ENCODE peak calls at places on chromosomes 13 and 19, in five cellular contexts. H is pancreas, I is AG04450, E is endothelial cell of umbilical vein, S is transverse colon. X is an unnamed sample.
A peak's percentile ranks its signal among the peaks of the same experiment; 100 is the strongest.

GRCh38 chr19:35975608-35976214 is 19.3 kb upstream of the SDHAF1 start:
- DNase-seq in H (no peak), I (no peak), E (peak; percentile 13), S (no peak), X (no peak)

GRCh38 chr13:107339209-107339608 is 771.3 kb upstream of the ARGLU1 start:
- DNase-seq in H (no peak), I (no peak), E (no peak), S (no peak), X (no peak)

GRCh38 chr13:110648848-110649421 is 33.6 kb downstream of the NAXD start:
- DNase-seq in H (no peak), I (no peak), E (no peak), S (no peak), X (no peak)

GRCh38 chr19:23437901-23438300 is 42.6 kb upstream of the ZNF91 start:
- DNase-seq in H (no peak), I (no peak), E (no peak), S (no peak), X (no peak)

GRCh38 chr19:14556662-14557188 is 15.1 kb downstream of the NDUFB7 start:
- DNase-seq in H (peak; percentile 57), I (peak; percentile 53), E (peak; percentile 79), S (peak; percentile 82), X (peak; percentile 74)

GRCh38 chr19:58054792-58055482 is 4.1 kb upstream of the ZNF135 start:
- DNase-seq in H (no peak), I (no peak), E (no peak), S (peak; percentile 14), X (no peak)

GRCh38 chr19:4369109-4369887 is 25.9 kb downstream of the MPND start:
- DNase-seq in H (peak; percentile 37), I (no peak), E (no peak), S (peak; percentile 84), X (no peak)

GRCh38 chr19:58154679-58155648 is 4.4 kb upstream of the ZNF329 start:
- DNase-seq in H (peak; percentile 93), I (peak; percentile 78), E (peak; percentile 93), S (peak; percentile 97), X (peak; percentile 96)

GRCh38 chr19:19457691-19458090 is 52.2 kb downstream of the GATAD2A start:
- DNase-seq in H (no peak), I (no peak), E (no peak), S (no peak), X (no peak)

GRCh38 chr13:45209229-45209628 is 8.4 kb upstream of the KCTD4 start:
- DNase-seq in H (no peak), I (no peak), E (no peak), S (no peak), X (no peak)

GRCh38 chr19:35140207-35140897 is 1.7 kb downstream of the FXYD1 start:
- DNase-seq in H (peak; percentile 16), I (no peak), E (no peak), S (no peak), X (no peak)

GRCh38 chr13:42064259-42064658 is 15.8 kb downstream of the DGKH start:
- DNase-seq in H (no peak), I (no peak), E (peak; percentile 7), S (no peak), X (peak; percentile 17)

GRCh38 chr13:25085125-25085742 is 10.7 kb upstream of the PABPC3 start:
- DNase-seq in H (no peak), I (no peak), E (peak; percentile 27), S (peak; percentile 9), X (peak; percentile 72)

GRCh38 chr19:53903055-53903680 is 5.9 kb upstream of the CACNG7 start:
- DNase-seq in H (no peak), I (no peak), E (peak; percentile 46), S (no peak), X (peak; percentile 41)

GRCh38 chr19:24004166-24004565 is 82.8 kb upstream of the ZNF254 start:
- DNase-seq in H (no peak), I (no peak), E (no peak), S (no peak), X (no peak)

GRCh38 chr13:104987621-104988020 is 1547.8 kb downstream of the EFNB2 start:
- DNase-seq in H (no peak), I (no peak), E (peak; percentile 72), S (no peak), X (no peak)

GRCh38 chr19:49932731-49933131 is 3.4 kb upstream of the NUP62 start:
- DNase-seq in H (no peak), I (no peak), E (no peak), S (no peak), X (no peak)

GRCh38 chr13:44103721-44104490 is 224.2 kb downstream of the LACC1 start:
- DNase-seq in H (no peak), I (no peak), E (no peak), S (peak; percentile 29), X (no peak)

GRCh38 chr19:8641908-8642547 is 11.6 kb downstream of the NFILZ start:
- DNase-seq in H (no peak), I (no peak), E (peak; percentile 44), S (no peak), X (peak; percentile 76)

GRCh38 chr19:10142701-10143375 is 23.1 kb upstream of the EIF3G start:
- DNase-seq in H (no peak), I (no peak), E (no peak), S (peak; percentile 48), X (no peak)

GRCh38 chr13:99749627-99750026 is 221.9 kb downstream of the ZIC5 start:
- DNase-seq in H (no peak), I (no peak), E (no peak), S (no peak), X (no peak)
- H3K27ac ChIP-seq in H (no peak overlapping the region), I (no peak overlapping the region), E (no peak overlapping the region), S (no peak overlapping the region), X (no peak overlapping the region)

DNA sequence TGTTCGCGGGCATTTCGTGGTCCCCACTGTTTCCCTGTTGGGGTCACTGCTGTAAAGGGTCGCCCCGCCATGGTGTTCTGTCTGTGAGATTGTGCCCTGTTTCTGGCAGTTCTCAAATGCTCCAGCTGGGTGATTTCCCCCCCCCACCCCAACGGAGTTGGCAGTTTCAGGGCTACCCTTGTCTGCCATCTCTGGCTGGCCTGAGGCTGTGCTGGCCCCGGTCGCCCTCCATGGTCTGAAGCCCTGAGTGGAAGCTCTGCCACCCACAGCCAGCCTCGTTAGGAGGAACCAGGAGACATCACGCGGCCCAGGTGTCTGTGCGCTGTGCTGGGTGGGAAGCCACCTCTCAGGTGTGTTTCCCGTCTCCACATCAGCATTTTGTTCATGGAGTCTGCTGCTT is 64.5 kb downstream of the MCF2L start:
- DNase-seq in H (no peak), I (no peak), E (no peak), S (no peak), X (no peak)
- H3K27ac ChIP-seq in H (no peak overlapping the region), I (no peak overlapping the region), E (no peak overlapping the region), S (no peak overlapping the region), X (no peak overlapping the region)

GRCh38 chr19:40686882-40687524 is 3.4 kb downstream of the NUMBL start:
- DNase-seq in H (no peak), I (no peak), E (no peak), S (no peak), X (no peak)

GRCh38 chr19:40689339-40690049 is 957 bp downstream of the NUMBL start:
- DNase-seq in H (no peak), I (no peak), E (peak; percentile 14), S (no peak), X (peak; percentile 27)

GRCh38 chr19:40687525-40688016 is 2.9 kb downstream of the NUMBL start:
- DNase-seq in H (no peak), I (no peak), E (no peak), S (peak; percentile 82), X (no peak)

GRCh38 chr19:40688987-40689338 is 1.5 kb downstream of the NUMBL start:
- DNase-seq in H (no peak), I (no peak), E (no peak), S (no peak), X (no peak)

DNA sequence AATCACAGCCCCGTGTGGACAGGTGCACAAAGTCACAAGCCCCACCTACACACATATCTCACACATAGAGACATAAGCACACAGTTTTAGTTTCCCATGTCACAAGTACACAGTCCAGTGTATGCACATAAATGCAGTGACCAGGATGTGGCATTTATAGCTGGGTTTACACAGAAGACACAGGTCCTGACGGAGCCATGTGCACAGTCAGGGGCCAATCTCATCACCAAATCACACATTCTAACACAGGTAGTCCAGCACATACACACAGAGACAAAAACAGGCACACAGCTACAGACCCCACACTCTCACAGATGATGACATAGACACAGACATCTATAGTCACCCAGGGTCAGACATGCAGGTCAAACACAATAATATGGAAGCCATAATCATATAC is 2.2 kb downstream of the NUMBL start:
- DNase-seq in H (no peak), I (no peak), E (no peak), S (no peak), X (no peak)
- H3K27ac ChIP-seq in H (no peak overlapping the region), I (no peak overlapping the region), E (no peak overlapping the region), S (peak overlapping the region; percentile 4), X (no peak overlapping the region)

GRCh38 chr19:1748115-1748702 is 5.1 kb upstream of the ONECUT3 start:
- DNase-seq in H (no peak), I (no peak), E (no peak), S (peak; percentile 44), X (no peak)
- H3K27ac ChIP-seq in H (no peak overlapping the region), I (no peak overlapping the region), E (no peak overlapping the region), S (no peak overlapping the region), X (no peak overlapping the region)

DNA sequence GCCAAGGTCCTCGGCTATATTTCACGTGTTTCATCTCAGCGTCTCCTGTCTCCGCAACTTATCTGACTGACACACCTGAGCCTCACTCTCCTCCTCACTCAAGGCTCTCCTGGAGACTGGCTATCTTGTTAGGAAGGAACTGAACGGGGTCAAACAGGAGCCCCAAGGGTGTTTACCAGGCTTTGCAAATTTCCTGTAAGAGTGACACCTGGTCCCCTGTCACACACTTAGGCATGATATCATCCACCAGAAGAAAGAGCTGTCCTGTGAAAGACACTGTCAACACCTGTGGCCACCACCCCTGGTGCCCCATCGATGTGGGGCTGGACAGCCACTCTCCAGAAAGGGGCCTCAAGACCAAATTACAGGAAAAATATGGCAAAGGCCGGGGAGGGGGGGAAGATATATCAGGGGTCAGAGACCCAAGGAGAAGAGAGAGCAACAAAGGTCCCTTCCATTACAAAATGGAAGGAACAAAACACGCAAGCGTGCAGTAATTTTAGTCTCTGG is 2.9 kb downstream of the CD70 start:
- DNase-seq in H (no peak), I (no peak), E (no peak), S (no peak), X (no peak)
- H3K27ac ChIP-seq in H (no peak overlapping the region), I (no peak overlapping the region), E (no peak overlapping the region), S (no peak overlapping the region), X (no peak overlapping the region)

DNA sequence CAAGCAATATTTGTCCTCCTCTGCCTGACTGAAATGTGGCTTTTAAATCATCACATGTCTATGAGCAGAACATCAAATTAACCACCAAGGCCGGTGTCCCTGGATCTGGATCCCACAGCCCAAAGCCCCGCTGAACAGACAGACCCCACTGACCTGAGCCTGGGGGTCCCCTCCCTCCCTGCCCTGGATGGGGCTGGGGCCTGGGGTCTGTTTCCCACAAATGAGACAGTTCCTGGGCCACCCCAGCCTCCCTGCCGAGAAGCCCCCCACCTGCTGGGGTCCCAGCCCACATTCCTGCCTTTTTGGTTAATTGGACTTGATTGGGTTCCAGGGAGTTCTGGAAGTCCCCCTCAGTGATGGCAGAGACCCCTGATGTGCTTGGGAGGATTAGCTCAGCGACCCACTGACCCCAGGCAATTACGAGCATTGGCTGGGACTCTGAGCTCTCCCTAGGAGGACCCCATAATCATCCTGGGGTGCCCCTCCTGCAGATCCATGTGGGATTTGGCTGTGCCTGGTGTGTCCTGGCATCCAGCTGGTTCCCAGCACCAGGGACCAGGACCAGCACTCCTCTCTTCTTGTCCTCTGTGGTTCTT is 19.4 kb upstream of the CPAMD8 start:
- DNase-seq in H (no peak), I (no peak), E (no peak), S (no peak), X (no peak)
- H3K27ac ChIP-seq in H (no peak overlapping the region), I (no peak overlapping the region), E (no peak overlapping the region), S (no peak overlapping the region), X (no peak overlapping the region)